ENCODE peak calls at places on chromosomes 16 and 17, in four cellular contexts. A, S, T and Y are unnamed samples. For H3K36me3, the result is how much of the 10 kb centered on the place peaks cover.

GRCh38 chr16:89143911-89144675 is 27.5 kb upstream of the CDH15 start:
- DNase-seq in S (no peak), T (no peak), A (no peak), Y (no peak)

GRCh38 chr16:54361813-54362212 is 75.2 kb upstream of the IRX3 start:
- DNase-seq in T (no peak), S (no peak), A (no peak), Y (no peak)

GRCh38 chr16:72939247-72939646 is 108.7 kb downstream of the ZFHX3 start:
- DNase-seq in A (peak), T (no peak), S (no peak), Y (peak)

GRCh38 chr17:83053021-83053778 is 26.2 kb upstream of the METRNL start:
- DNase-seq in T (no peak), S (peak), A (peak), Y (no peak)

GRCh38 chr17:19977360-19978205 is at the start of gene AKAP10:
- DNase-seq in A (peak), S (peak), T (peak), Y (peak)

GRCh38 chr16:86634290-86634689 is 55.9 kb downstream of the FOXL1 start:
- DNase-seq in S (no peak), T (no peak), A (peak), Y (no peak)

GRCh38 chr17:31424944-31425582 is 33.6 kb downstream of the RAB11FIP4 start:
- DNase-seq in T (peak), S (no peak), A (peak), Y (no peak)

GRCh38 chr16:66612422-66612821 is 7.9 kb downstream of the CMTM3 start:
- DNase-seq in S (peak), A (no peak), T (no peak), Y (no peak)

GRCh38 chr17:83190601-83191387 is 111.4 kb downstream of the METRNL start:
- DNase-seq in T (peak), S (no peak), A (no peak), Y (no peak)

GRCh38 chr17:37417852-37418251 is 11.2 kb downstream of the TADA2A start:
- DNase-seq in A (peak), S (no peak), T (no peak), Y (no peak)

GRCh38 chr16:66079671-66080070 is 286.8 kb upstream of the CDH5 start:
- DNase-seq in T (no peak), S (no peak), A (peak), Y (no peak)

GRCh38 chr17:6350806-6351205 is 84.1 kb downstream of the AIPL1 start:
- DNase-seq in A (no peak), S (no peak), T (no peak), Y (no peak)

GRCh38 chr17:386145-386876 is 33.7 kb upstream of the RPH3AL start:
- DNase-seq in T (peak), S (peak), A (no peak), Y (no peak)

GRCh38 chr17:77110006-77110374 is 30.8 kb upstream of the SEC14L1 start:
- DNase-seq in A (peak), T (no peak), S (no peak), Y (peak)

GRCh38 chr16:47374629-47375028 is 86.2 kb downstream of the ITFG1 start:
- DNase-seq in A (peak), T (no peak), S (no peak), Y (no peak)

GRCh38 chr17:37742762-37743611 is 1.9 kb downstream of the HNF1B start:
- DNase-seq in A (no peak), T (no peak), S (peak), Y (no peak)

GRCh38 chr17:31488264-31488981 is 96.9 kb downstream of the RAB11FIP4 start:
- DNase-seq in T (no peak), S (peak), A (no peak), Y (peak)

GRCh38 chr17:74328487-74328886 is 2.5 kb downstream of the KIF19 start:
- DNase-seq in S (no peak), A (no peak), T (no peak), Y (no peak)

GRCh38 chr17:82888583-82889495 is 49.0 kb upstream of the ZNF750 start:
- DNase-seq in A (no peak), T (peak), S (peak), Y (no peak)

GRCh38 chr17:36468903-36469635 is 17.4 kb upstream of the ZNHIT3 start:
- DNase-seq in S (no peak), T (no peak), A (no peak), Y (no peak)

GRCh38 chr16:83779881-83780280 is 27.9 kb upstream of the HSBP1 start:
- DNase-seq in A (peak), T (no peak), S (no peak), Y (no peak)

GRCh38 chr17:81165246-81166032 is at the start of gene PVALEF:
- DNase-seq in S (peak), A (no peak), T (no peak), Y (no peak)

GRCh38 chr17:43418441-43419374 is 19.9 kb downstream of the ARL4D start:
- DNase-seq in A (peak), T (peak), S (no peak), Y (no peak)

GRCh38 chr17:47219621-47220475 is 10.7 kb downstream of the MYL4 start:
- DNase-seq in T (no peak), S (no peak), A (no peak), Y (no peak)

GRCh38 chr16:58038219-58038641 is 12.7 kb downstream of the MMP15 start:
- DNase-seq in A (no peak), S (no peak), T (no peak), Y (no peak)

GRCh38 chr17:49588312-49588711 is 12.6 kb downstream of the NXPH3 start:
- DNase-seq in A (no peak), T (no peak), S (no peak), Y (no peak)

GRCh38 chr16:79571753-79572544 is 28.6 kb downstream of the MAF start:
- DNase-seq in S (no peak), T (no peak), A (no peak), Y (no peak)

GRCh38 chr16:46573008-46573833 is 48.0 kb downstream of the SHCBP1 start:
- DNase-seq in S (no peak), A (peak), T (no peak), Y (no peak)

GRCh38 chr17:59431606-59432005 is 100.2 kb downstream of the YPEL2 start:
- DNase-seq in S (no peak), A (peak), T (no peak), Y (no peak)

GRCh38 chr16:20851601-20852000 is 45.3 kb downstream of the REXO5 start:
- DNase-seq in S (peak), T (peak), A (peak), Y (peak)

GRCh38 chr16:86777098-86777946 is 199.0 kb downstream of the FOXL1 start:
- DNase-seq in T (no peak), A (peak), S (no peak), Y (no peak)

GRCh38 chr16:61887903-61888302 is 148.3 kb downstream of the CDH8 start:
- DNase-seq in S (no peak), T (peak), A (no peak), Y (peak)

GRCh38 chr17:33142703-33143299 is 150.3 kb downstream of the ASIC2 start:
- DNase-seq in A (peak), S (no peak), T (peak), Y (no peak)

GRCh38 chr17:81392909-81393654 is 2.2 kb upstream of the BAHCC1 start:
- DNase-seq in S (no peak), T (no peak), A (no peak), Y (no peak)

DNA sequence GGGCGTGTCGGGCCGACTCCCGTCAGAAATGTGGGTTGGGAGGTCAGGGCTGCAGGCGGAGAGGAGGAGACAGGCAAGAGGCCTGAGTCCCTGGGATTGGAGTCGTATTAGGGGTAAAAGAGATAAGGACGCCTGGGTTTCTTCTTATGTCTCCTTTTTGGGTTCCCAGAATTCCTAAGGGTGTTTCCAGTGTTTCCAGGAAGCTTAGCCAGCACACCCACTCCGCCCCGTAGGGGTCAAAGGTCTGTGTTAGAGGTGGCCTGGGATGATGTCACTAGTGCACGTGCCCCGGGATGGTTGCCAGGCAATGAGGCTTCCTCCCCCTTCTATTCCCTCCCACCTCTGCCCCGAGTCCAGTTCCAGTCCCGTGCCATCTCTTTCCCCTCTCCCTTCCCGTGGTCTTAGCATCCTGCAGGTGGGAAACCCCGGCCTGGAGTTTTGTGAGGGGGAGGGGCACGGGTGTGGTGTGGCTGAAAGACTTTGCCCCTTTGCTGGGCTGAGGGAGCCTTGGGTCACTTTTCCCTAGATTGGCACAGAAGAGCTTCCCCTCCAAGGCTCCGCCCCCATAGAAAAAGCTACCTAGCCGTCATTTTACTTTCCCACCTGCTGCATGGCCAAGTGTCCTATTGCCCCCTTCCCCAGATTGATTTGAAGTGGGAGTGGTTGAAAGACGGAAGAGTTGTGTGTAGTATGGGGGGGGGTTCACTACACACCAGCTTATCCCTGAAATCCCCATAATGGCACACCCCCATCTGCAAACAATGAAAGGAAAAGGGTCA is 2.8 kb downstream of the KDM6B start:
- DNase-seq in T (peak), S (peak), A (peak), Y (peak)
- TF ChIP-seq CTCF in T (peak), S (no peak), A (no peak), Y (no peak)

DNA sequence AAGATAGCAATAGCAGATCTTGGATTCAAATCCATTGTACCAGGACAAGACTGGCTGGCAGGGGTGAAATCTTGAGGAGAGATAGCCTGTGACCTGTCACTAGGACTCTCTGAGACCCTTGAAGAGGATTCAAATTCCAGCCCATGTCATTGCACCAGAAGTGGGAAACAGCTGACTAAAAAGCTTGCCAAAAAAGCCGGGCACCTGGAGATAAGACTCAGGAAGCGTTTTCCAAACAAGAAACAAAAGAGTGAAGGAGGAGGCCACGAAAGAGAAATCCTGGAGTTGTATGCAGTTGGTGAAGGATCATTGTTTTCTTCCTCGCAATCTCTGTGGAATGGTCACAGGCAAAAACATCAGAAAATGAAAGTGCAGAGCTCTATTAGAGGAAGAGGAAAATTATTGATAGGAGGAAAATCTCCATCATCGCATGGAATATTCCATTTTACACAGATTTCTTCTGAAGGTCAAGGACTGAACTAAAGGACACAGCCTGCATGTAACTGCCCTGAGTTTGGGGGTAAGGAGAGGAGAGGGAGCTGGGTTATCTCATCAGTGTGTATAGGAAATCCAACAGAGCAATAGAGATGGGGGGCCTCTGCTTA is 9.0 kb upstream of the WSB1 start:
- DNase-seq in S (no peak), T (no peak), A (no peak), Y (no peak)
- TF ChIP-seq POLR2A in S (no peak), T (peak), A (no peak), Y (no peak)

GRCh38 chr17:18248811-18249210 is 9.7 kb downstream of the FLII start:
- DNase-seq in S (no peak), T (no peak), A (no peak), Y (no peak)
- H3K36me3 ChIP-seq in S (under half), T (half or more), A (half or more), Y (under half)

GRCh38 chr16:71552698-71553503 is 24.0 kb downstream of the TAT start:
- DNase-seq in T (no peak), S (no peak), A (no peak), Y (no peak)
- TF ChIP-seq CTCF in T (no peak), S (no peak), A (no peak), Y (no peak)

GRCh38 chr17:76079577-76080206 is 710 bp downstream of the ZACN start:
- DNase-seq in S (no peak), T (no peak), A (no peak), Y (no peak)

GRCh38 chr17:76081295-76082210 is 2.6 kb downstream of the ZACN start:
- DNase-seq in T (no peak), A (no peak), S (no peak), Y (no peak)

GRCh38 chr17:76078859-76079576 is at the start of gene ZACN:
- DNase-seq in T (no peak), S (no peak), A (no peak), Y (no peak)

GRCh38 chr17:76080934-76081287 is 1.9 kb downstream of the ZACN start:
- DNase-seq in S (no peak), A (no peak), T (no peak), Y (no peak)

GRCh38 chr17:76080207-76080933 is 1.4 kb downstream of the ZACN start:
- DNase-seq in A (no peak), T (no peak), S (no peak), Y (no peak)
- TF ChIP-seq POLR2A in A (no peak), T (no peak), S (no peak), Y (no peak)